ENCODE peak calls at places on chromosomes 13 and 19, in nine cellular contexts. D, P, Y, L, H, A, F, W and S are unnamed samples.

GRCh38 chr19:32896516-32897214 is 27.1 kb upstream of the SLC7A9 start:
- DNase-seq in F (no peak), D (peak; percentile 8), H (no peak), Y (no peak), P (no peak), W (no peak), A (no peak), L (no peak), S (no peak)

GRCh38 chr19:6098574-6098973 is 11.7 kb downstream of the RFX2 start:
- DNase-seq in Y (no peak), H (no peak), A (no peak), D (no peak), P (no peak), F (no peak), L (no peak), W (no peak), S (no peak)

GRCh38 chr19:30719189-30719990 is 347.2 kb downstream of the ZNF536 start:
- DNase-seq in H (no peak), A (peak; percentile 5), L (no peak), D (peak; percentile 52), Y (no peak), F (no peak), W (peak; percentile 28), P (peak; percentile 84), S (peak; percentile 20)

GRCh38 chr19:18939922-18940775 is 868 bp downstream of the HOMER3 start:
- DNase-seq in L (no peak), F (no peak), W (no peak), A (peak; percentile 60), Y (peak; percentile 35), P (peak; percentile 39), D (peak; percentile 55), H (no peak), S (peak; percentile 17)

GRCh38 chr19:28396259-28396940 is 816.6 kb downstream of the UQCRFS1 start:
- DNase-seq in Y (no peak), A (no peak), F (no peak), H (no peak), P (no peak), W (no peak), L (no peak), D (no peak), S (no peak)

GRCh38 chr13:62387642-62388041 is 972.0 kb upstream of the PCDH20 start:
- DNase-seq in H (no peak), P (no peak), W (no peak), A (peak; percentile 6), F (no peak), D (peak; percentile 2), Y (peak; percentile 11), L (no peak), S (no peak)

GRCh38 chr19:55617426-55617825 is 6.9 kb downstream of the ZNF784 start:
- DNase-seq in W (no peak), H (peak; percentile 8), D (no peak), L (no peak), A (no peak), Y (peak; percentile 10), P (no peak), F (no peak), S (no peak)

GRCh38 chr13:75223981-75224742 is 257.8 kb downstream of the TBC1D4 start:
- DNase-seq in F (no peak), W (no peak), A (no peak), P (no peak), D (no peak), H (no peak), L (no peak), Y (no peak), S (peak; percentile 62)

GRCh38 chr13:99120751-99121150 is 79.9 kb upstream of the UBAC2 start:
- DNase-seq in A (no peak), W (no peak), D (no peak), P (no peak), H (no peak), Y (no peak), L (no peak), F (no peak), S (no peak)

GRCh38 chr13:65472336-65472735 is 1757.8 kb downstream of the PCDH9 start:
- DNase-seq in H (no peak), W (no peak), D (peak; percentile 10), P (no peak), F (no peak), Y (no peak), A (peak; percentile 65), L (no peak), S (no peak)

GRCh38 chr13:31162151-31163008 is 676 bp upstream of the HSPH1 start:
- DNase-seq in L (peak; percentile 93), P (peak; percentile 93), W (peak; percentile 91), Y (peak; percentile 97), F (peak; percentile 97), D (peak; percentile 99), H (peak; percentile 99), A (peak; percentile 99), S (peak; percentile 98)

GRCh38 chr19:33736787-33737186 is 59.9 kb upstream of the KCTD15 start:
- DNase-seq in H (no peak), Y (no peak), L (no peak), W (no peak), F (no peak), P (no peak), A (no peak), D (no peak), S (no peak)

GRCh38 chr19:44848805-44849457 is 2.8 kb downstream of the NECTIN2 start:
- DNase-seq in H (no peak), L (no peak), W (no peak), A (peak; percentile 53), Y (peak; percentile 24), P (peak; percentile 35), F (no peak), D (no peak), S (no peak)

GRCh38 chr19:51654783-51655182 is 8.2 kb upstream of the SIGLEC14 start:
- DNase-seq in H (no peak), W (no peak), F (no peak), A (no peak), D (no peak), L (no peak), Y (no peak), P (no peak), S (no peak)

GRCh38 chr13:34338102-34338501 is 520.2 kb downstream of the RFC3 start:
- DNase-seq in A (no peak), W (no peak), F (no peak), H (no peak), D (no peak), L (no peak), P (no peak), Y (no peak), S (no peak)

GRCh38 chr19:5225486-5226345 is 114.9 kb downstream of the PTPRS start:
- DNase-seq in A (no peak), F (no peak), W (no peak), P (no peak), L (no peak), D (no peak), H (no peak), Y (no peak), S (no peak)

GRCh38 chr13:32228330-32229041 is 86.7 kb downstream of the ZAR1L start:
- DNase-seq in L (no peak), H (no peak), A (peak; percentile 49), P (no peak), Y (no peak), W (no peak), D (peak; percentile 14), F (no peak), S (peak; percentile 18)

GRCh38 chr19:8463343-8463742 is 18.6 kb downstream of the HNRNPM start:
- DNase-seq in D (no peak), L (no peak), P (no peak), Y (no peak), F (no peak), W (no peak), A (no peak), H (no peak), S (no peak)

GRCh38 chr13:95185311-95185710 is 115.9 kb downstream of the ABCC4 start:
- DNase-seq in L (no peak), W (no peak), F (no peak), H (no peak), D (no peak), P (no peak), Y (no peak), A (no peak), S (no peak)

GRCh38 chr19:35213678-35214632 is 14.6 kb downstream of the FAM187B start:
- DNase-seq in D (peak; percentile 91), W (peak; percentile 33), H (peak; percentile 96), Y (peak; percentile 96), F (peak; percentile 73), A (no peak), L (peak; percentile 83), P (no peak), S (peak; percentile 78)

GRCh38 chr19:35214766-35215422 is 13.6 kb downstream of the FAM187B start:
- DNase-seq in A (no peak), W (no peak), P (no peak), Y (no peak), H (no peak), F (no peak), D (no peak), L (no peak), S (no peak)

GRCh38 chr19:35219008-35219407 is 9.5 kb downstream of the FAM187B start:
- DNase-seq in L (no peak), A (no peak), W (no peak), H (no peak), D (no peak), F (no peak), Y (no peak), P (no peak), S (no peak)

GRCh38 chr19:35216026-35216832 is 12.3 kb downstream of the FAM187B start:
- DNase-seq in W (no peak), L (no peak), H (no peak), D (no peak), Y (no peak), P (no peak), A (no peak), F (no peak), S (peak; percentile 71)

GRCh38 chr19:35216833-35217707 is 11.5 kb downstream of the FAM187B start:
- DNase-seq in P (no peak), W (no peak), L (peak; percentile 53), D (no peak), Y (no peak), A (no peak), H (peak; percentile 52), F (no peak), S (no peak)
- H3K4me1 ChIP-seq in P (peaks cover 18% of the 10 kb centered on the region), W (peaks cover 17% of the 10 kb centered on the region), L (peaks cover 35% of the 10 kb centered on the region), D (no peaks in the 10 kb centered on the region), Y (peaks cover 11% of the 10 kb centered on the region), A (peaks cover 9% of the 10 kb centered on the region), H (peaks cover 77% of the 10 kb centered on the region), F (peaks cover 13% of the 10 kb centered on the region), S (peaks cover 7% of the 10 kb centered on the region)

GRCh38 chr19:10898633-10899032 is 27.3 kb downstream of the CARM1 start:
- DNase-seq in Y (no peak), A (no peak), P (no peak), W (no peak), F (no peak), H (no peak), D (no peak), L (no peak), S (no peak)
- H3K4me1 ChIP-seq in Y (no peaks in the 10 kb centered on the region), A (peaks cover 31% of the 10 kb centered on the region), P (no peaks in the 10 kb centered on the region), W (peaks cover 51% of the 10 kb centered on the region), F (peaks cover 7% of the 10 kb centered on the region), H (peaks cover 10% of the 10 kb centered on the region), D (peaks cover 5% of the 10 kb centered on the region), L (no peaks in the 10 kb centered on the region), S (no peaks in the 10 kb centered on the region)

GRCh38 chr19:29672319-29672932 is 7.2 kb downstream of the PLEKHF1 start:
- DNase-seq in D (no peak), Y (no peak), L (no peak), P (no peak), W (no peak), H (no peak), A (no peak), F (no peak), S (no peak)
- H3K4me1 ChIP-seq in D (no peaks in the 10 kb centered on the region), Y (peaks cover under 1% of the 10 kb centered on the region), L (peaks cover 100% of the 10 kb centered on the region), P (peaks cover 54% of the 10 kb centered on the region), W (peaks cover 91% of the 10 kb centered on the region), H (peaks cover 100% of the 10 kb centered on the region), A (peaks cover 25% of the 10 kb centered on the region), F (peaks cover 16% of the 10 kb centered on the region), S (peaks cover 8% of the 10 kb centered on the region)

GRCh38 chr19:1173160-1173844 is 766 bp downstream of the SBNO2 start:
- DNase-seq in W (no peak), D (no peak), F (no peak), H (no peak), P (no peak), Y (no peak), A (peak; percentile 60), L (peak; percentile 27), S (no peak)
- H3K4me1 ChIP-seq in W (peaks cover 73% of the 10 kb centered on the region), D (peaks cover 20% of the 10 kb centered on the region), F (peaks cover 32% of the 10 kb centered on the region), H (peaks cover 42% of the 10 kb centered on the region), P (no peaks in the 10 kb centered on the region), Y (peaks cover 12% of the 10 kb centered on the region), A (peaks cover 64% of the 10 kb centered on the region), L (peaks cover 23% of the 10 kb centered on the region), S (peaks cover 20% of the 10 kb centered on the region)